ENCODE peak calls at places on chromosomes 7 and 10, in eight cellular contexts. One of them, this sample, is unnamed.

GRCh38 chr7:50682079-50682478 is 100.6 kb downstream of the GRB10 start:
- DNase-seq in AG09309: no peak
- DNase-seq in NCI-H774: no peak
- DNase-seq in fibroblast of gingiva: no peak
- DNase-seq in retina: no peak
- DNase-seq in NCI-H460: no peak
- DNase-seq in GDM1: no peak
- DNase-seq in AG08396: no peak
- DNase-seq in this sample: no peak

GRCh38 chr7:137342340-137342739 is 1.2 kb downstream of the PTN start:
- DNase-seq in AG09309: no peak
- DNase-seq in NCI-H774: no peak
- DNase-seq in fibroblast of gingiva: peak; percentile 19
- DNase-seq in retina: no peak
- DNase-seq in NCI-H460: no peak
- DNase-seq in GDM1: no peak
- DNase-seq in AG08396: no peak
- DNase-seq in this sample: no peak

GRCh38 chr10:30988831-30989458 is 42.7 kb downstream of the ZNF438 start:
- DNase-seq in AG09309: no peak
- DNase-seq in NCI-H774: no peak
- DNase-seq in fibroblast of gingiva: no peak
- DNase-seq in retina: no peak
- DNase-seq in NCI-H460: no peak
- DNase-seq in GDM1: no peak
- DNase-seq in AG08396: no peak
- DNase-seq in this sample: no peak

GRCh38 chr10:62093863-62094291 is 174.8 kb downstream of the RTKN2 start:
- DNase-seq in AG09309: peak; percentile 71
- DNase-seq in NCI-H774: no peak
- DNase-seq in fibroblast of gingiva: peak; percentile 73
- DNase-seq in retina: peak; percentile 24
- DNase-seq in NCI-H460: no peak
- DNase-seq in GDM1: no peak
- DNase-seq in AG08396: peak; percentile 47
- DNase-seq in this sample: no peak

GRCh38 chr10:44512345-44513095 is 127.6 kb upstream of the CXCL12 start:
- DNase-seq in AG09309: no peak
- DNase-seq in NCI-H774: no peak
- DNase-seq in fibroblast of gingiva: no peak
- DNase-seq in retina: no peak
- DNase-seq in NCI-H460: no peak
- DNase-seq in GDM1: no peak
- DNase-seq in AG08396: no peak
- DNase-seq in this sample: no peak

GRCh38 chr10:71845410-71846406 is 5.3 kb downstream of the PSAP start:
- DNase-seq in AG09309: no peak
- DNase-seq in NCI-H774: no peak
- DNase-seq in fibroblast of gingiva: peak; percentile 40
- DNase-seq in retina: no peak
- DNase-seq in NCI-H460: no peak
- DNase-seq in GDM1: no peak
- DNase-seq in AG08396: no peak
- DNase-seq in this sample: no peak

GRCh38 chr10:83862723-83863122 is 276.6 kb upstream of the GHITM start:
- DNase-seq in AG09309: no peak
- DNase-seq in NCI-H774: no peak
- DNase-seq in fibroblast of gingiva: no peak
- DNase-seq in retina: no peak
- DNase-seq in NCI-H460: no peak
- DNase-seq in GDM1: no peak
- DNase-seq in AG08396: no peak
- DNase-seq in this sample: no peak

GRCh38 chr7:21028186-21028989 is 241.7 kb upstream of the SP8 start:
- DNase-seq in AG09309: no peak
- DNase-seq in NCI-H774: no peak
- DNase-seq in fibroblast of gingiva: no peak
- DNase-seq in retina: peak; percentile 66
- DNase-seq in NCI-H460: peak; percentile 26
- DNase-seq in GDM1: no peak
- DNase-seq in AG08396: no peak
- DNase-seq in this sample: peak; percentile 44

GRCh38 chr10:11164806-11165590 is 147.3 kb downstream of the CELF2 start:
- DNase-seq in AG09309: peak; percentile 20
- DNase-seq in NCI-H774: no peak
- DNase-seq in fibroblast of gingiva: peak; percentile 73
- DNase-seq in retina: peak; percentile 83
- DNase-seq in NCI-H460: no peak
- DNase-seq in GDM1: peak; percentile 70
- DNase-seq in AG08396: peak; percentile 80
- DNase-seq in this sample: peak; percentile 73

GRCh38 chr10:5040010-5040635 is 36.5 kb upstream of the AKR1C2 start:
- DNase-seq in AG09309: no peak
- DNase-seq in NCI-H774: no peak
- DNase-seq in fibroblast of gingiva: no peak
- DNase-seq in retina: no peak
- DNase-seq in NCI-H460: no peak
- DNase-seq in GDM1: no peak
- DNase-seq in AG08396: no peak
- DNase-seq in this sample: no peak

GRCh38 chr10:111578076-111578475 is 501.2 kb downstream of the ADRA2A start:
- DNase-seq in AG09309: no peak
- DNase-seq in NCI-H774: no peak
- DNase-seq in fibroblast of gingiva: no peak
- DNase-seq in retina: no peak
- DNase-seq in NCI-H460: no peak
- DNase-seq in GDM1: no peak
- DNase-seq in AG08396: no peak
- DNase-seq in this sample: no peak

GRCh38 chr10:91969297-91969696 is 45.7 kb downstream of the BTAF1 start:
- DNase-seq in AG09309: no peak
- DNase-seq in NCI-H774: no peak
- DNase-seq in fibroblast of gingiva: no peak
- DNase-seq in retina: no peak
- DNase-seq in NCI-H460: no peak
- DNase-seq in GDM1: no peak
- DNase-seq in AG08396: no peak
- DNase-seq in this sample: no peak

GRCh38 chr10:29119374-29119773 is 169.5 kb upstream of the LYZL1 start:
- DNase-seq in AG09309: no peak
- DNase-seq in NCI-H774: peak; percentile 24
- DNase-seq in fibroblast of gingiva: no peak
- DNase-seq in retina: peak; percentile 44
- DNase-seq in NCI-H460: no peak
- DNase-seq in GDM1: no peak
- DNase-seq in AG08396: no peak
- DNase-seq in this sample: peak; percentile 49

GRCh38 chr10:99938563-99938962 is 71.2 kb downstream of the DNMBP start:
- DNase-seq in AG09309: no peak
- DNase-seq in NCI-H774: no peak
- DNase-seq in fibroblast of gingiva: no peak
- DNase-seq in retina: no peak
- DNase-seq in NCI-H460: no peak
- DNase-seq in GDM1: no peak
- DNase-seq in AG08396: no peak
- DNase-seq in this sample: no peak

GRCh38 chr7:4659551-4660286 is 22.4 kb upstream of the FOXK1 start:
- DNase-seq in AG09309: no peak
- DNase-seq in NCI-H774: no peak
- DNase-seq in fibroblast of gingiva: no peak
- DNase-seq in retina: no peak
- DNase-seq in NCI-H460: no peak
- DNase-seq in GDM1: no peak
- DNase-seq in AG08396: no peak
- DNase-seq in this sample: no peak

GRCh38 chr7:47198159-47198558 is 383.8 kb downstream of the TNS3 start:
- DNase-seq in AG09309: no peak
- DNase-seq in NCI-H774: no peak
- DNase-seq in fibroblast of gingiva: no peak
- DNase-seq in retina: no peak
- DNase-seq in NCI-H460: no peak
- DNase-seq in GDM1: no peak
- DNase-seq in AG08396: no peak
- DNase-seq in this sample: no peak

GRCh38 chr7:98913612-98914011 is 35.3 kb downstream of the TRRAP start:
- DNase-seq in AG09309: no peak
- DNase-seq in NCI-H774: no peak
- DNase-seq in fibroblast of gingiva: peak; percentile 49
- DNase-seq in retina: no peak
- DNase-seq in NCI-H460: no peak
- DNase-seq in GDM1: no peak
- DNase-seq in AG08396: peak; percentile 47
- DNase-seq in this sample: no peak

GRCh38 chr10:91540714-91541113 is 92.2 kb downstream of the PPP1R3C start:
- DNase-seq in AG09309: no peak
- DNase-seq in NCI-H774: no peak
- DNase-seq in fibroblast of gingiva: no peak
- DNase-seq in retina: no peak
- DNase-seq in NCI-H460: no peak
- DNase-seq in GDM1: no peak
- DNase-seq in AG08396: no peak
- DNase-seq in this sample: no peak

GRCh38 chr10:47035447-47036337 is 124.5 kb downstream of the PTPN20 start:
- DNase-seq in AG09309: no peak
- DNase-seq in NCI-H774: no peak
- DNase-seq in fibroblast of gingiva: no peak
- DNase-seq in retina: no peak
- DNase-seq in NCI-H460: no peak
- DNase-seq in GDM1: no peak
- DNase-seq in AG08396: no peak
- DNase-seq in this sample: no peak

GRCh38 chr10:14016942-14017341 is 313.8 kb downstream of the FRMD4A start:
- DNase-seq in AG09309: no peak
- DNase-seq in NCI-H774: no peak
- DNase-seq in fibroblast of gingiva: peak; percentile 20
- DNase-seq in retina: no peak
- DNase-seq in NCI-H460: no peak
- DNase-seq in GDM1: no peak
- DNase-seq in AG08396: no peak
- DNase-seq in this sample: no peak

GRCh38 chr7:47945261-47946015 is 2.8 kb downstream of the PKD1L1 start:
- DNase-seq in AG09309: no peak
- DNase-seq in NCI-H774: peak; percentile 43
- DNase-seq in fibroblast of gingiva: peak; percentile 36
- DNase-seq in retina: peak; percentile 65
- DNase-seq in NCI-H460: peak; percentile 71
- DNase-seq in GDM1: no peak
- DNase-seq in AG08396: peak; percentile 53
- DNase-seq in this sample: peak; percentile 83

GRCh38 chr7:9100289-9100688 is 666.9 kb downstream of the NXPH1 start:
- DNase-seq in AG09309: no peak
- DNase-seq in NCI-H774: no peak
- DNase-seq in fibroblast of gingiva: no peak
- DNase-seq in retina: no peak
- DNase-seq in NCI-H460: no peak
- DNase-seq in GDM1: no peak
- DNase-seq in AG08396: no peak
- DNase-seq in this sample: no peak

GRCh38 chr10:62843591-62843990 is 27.4 kb upstream of the EGR2 start:
- DNase-seq in AG09309: no peak
- DNase-seq in NCI-H774: no peak
- DNase-seq in fibroblast of gingiva: no peak
- DNase-seq in retina: no peak
- DNase-seq in NCI-H460: no peak
- DNase-seq in GDM1: no peak
- DNase-seq in AG08396: no peak
- DNase-seq in this sample: no peak

GRCh38 chr7:22617166-22617565 is 109.8 kb upstream of the IL6 start:
- DNase-seq in AG09309: no peak
- DNase-seq in NCI-H774: no peak
- DNase-seq in fibroblast of gingiva: peak; percentile 21
- DNase-seq in retina: no peak
- DNase-seq in NCI-H460: no peak
- DNase-seq in GDM1: no peak
- DNase-seq in AG08396: no peak
- DNase-seq in this sample: no peak

GRCh38 chr7:6252748-6253147 is 19.7 kb downstream of the CYTH3 start:
- DNase-seq in AG09309: no peak
- DNase-seq in NCI-H774: no peak
- DNase-seq in fibroblast of gingiva: peak; percentile 56
- DNase-seq in retina: no peak
- DNase-seq in NCI-H460: no peak
- DNase-seq in GDM1: no peak
- DNase-seq in AG08396: no peak
- DNase-seq in this sample: no peak

GRCh38 chr7:101094791-101095375 is 9.6 kb downstream of the TRIM56 start:
- DNase-seq in AG09309: no peak
- DNase-seq in NCI-H774: peak; percentile 44
- DNase-seq in fibroblast of gingiva: peak; percentile 38
- DNase-seq in retina: peak; percentile 22
- DNase-seq in NCI-H460: peak; percentile 61
- DNase-seq in GDM1: no peak
- DNase-seq in AG08396: peak; percentile 62
- DNase-seq in this sample: peak; percentile 55

GRCh38 chr7:28237368-28237767 is 56.8 kb upstream of the JAZF1 start:
- DNase-seq in AG09309: no peak
- DNase-seq in NCI-H774: no peak
- DNase-seq in fibroblast of gingiva: no peak
- DNase-seq in retina: no peak
- DNase-seq in NCI-H460: no peak
- DNase-seq in GDM1: no peak
- DNase-seq in AG08396: no peak
- DNase-seq in this sample: no peak

GRCh38 chr7:102860351-102860811 is 52.4 kb upstream of the LRRC17 start:
- DNase-seq in AG09309: peak; percentile 82
- DNase-seq in NCI-H774: no peak
- DNase-seq in fibroblast of gingiva: peak; percentile 99
- DNase-seq in retina: no peak
- DNase-seq in NCI-H460: no peak
- DNase-seq in GDM1: no peak
- DNase-seq in AG08396: peak; percentile 42
- DNase-seq in this sample: no peak

GRCh38 chr10:73110345-73110849 is at the start of gene NUDT13:
- DNase-seq in AG09309: no peak
- DNase-seq in NCI-H774: no peak
- DNase-seq in fibroblast of gingiva: peak; percentile 53
- DNase-seq in retina: peak; percentile 78
- DNase-seq in NCI-H460: peak; percentile 75
- DNase-seq in GDM1: peak; percentile 79
- DNase-seq in AG08396: peak; percentile 67
- DNase-seq in this sample: peak; percentile 59

GRCh38 chr7:132933076-132933466 is 148.8 kb downstream of the CHCHD3 start:
- DNase-seq in AG09309: peak; percentile 39
- DNase-seq in NCI-H774: no peak
- DNase-seq in fibroblast of gingiva: peak; percentile 36
- DNase-seq in retina: no peak
- DNase-seq in NCI-H460: no peak
- DNase-seq in GDM1: no peak
- DNase-seq in AG08396: peak; percentile 7
- DNase-seq in this sample: no peak

GRCh38 chr7:30254248-30254647 is 30.1 kb upstream of the ZNRF2 start:
- DNase-seq in AG09309: no peak
- DNase-seq in NCI-H774: no peak
- DNase-seq in fibroblast of gingiva: no peak
- DNase-seq in retina: no peak
- DNase-seq in NCI-H460: no peak
- DNase-seq in GDM1: no peak
- DNase-seq in AG08396: no peak
- DNase-seq in this sample: no peak

GRCh38 chr7:129702761-129703338 is 91.3 kb downstream of the NRF1 start:
- DNase-seq in AG09309: no peak
- DNase-seq in NCI-H774: no peak
- DNase-seq in fibroblast of gingiva: no peak
- DNase-seq in retina: no peak
- DNase-seq in NCI-H460: no peak
- DNase-seq in GDM1: no peak
- DNase-seq in AG08396: no peak
- DNase-seq in this sample: no peak

GRCh38 chr7:136667584-136667983 is 200.9 kb upstream of the CHRM2 start:
- DNase-seq in AG09309: no peak
- DNase-seq in NCI-H774: no peak
- DNase-seq in fibroblast of gingiva: no peak
- DNase-seq in retina: no peak
- DNase-seq in NCI-H460: no peak
- DNase-seq in GDM1: no peak
- DNase-seq in AG08396: no peak
- DNase-seq in this sample: no peak

GRCh38 chr7:149856583-149856982 is 17.2 kb upstream of the ATP6V0E2 start:
- DNase-seq in AG09309: no peak
- DNase-seq in NCI-H774: no peak
- DNase-seq in fibroblast of gingiva: no peak
- DNase-seq in retina: no peak
- DNase-seq in NCI-H460: no peak
- DNase-seq in GDM1: no peak
- DNase-seq in AG08396: no peak
- DNase-seq in this sample: no peak